ENCODE peak calls at places on chromosome 3, in nine cellular contexts. R is tibial artery; O is mammary epithelial cell; T is tibial nerve; J is CD4-positive, CD25-positive, alpha-beta regulatory T cell; L is neural progenitor cell; K is sigmoid colon; P is uterus; A is esophagus squamous epithelium. W is an unnamed sample.
A peak's percentile ranks its signal among the peaks of the same experiment; 100 is the strongest.

GRCh38 chr3:58041826-58042324 is 33.7 kb downstream of the FLNB start:
- DNase-seq in R (no peak), O (peak; percentile 55), T (no peak), J (no peak), L (peak; percentile 64), K (no peak), P (no peak), A (no peak), W (no peak)

GRCh38 chr3:122786067-122786466 is 7.6 kb downstream of the HSPBAP1 start:
- DNase-seq in R (no peak), O (peak; percentile 66), T (no peak), J (no peak), L (no peak), K (no peak), P (no peak), A (no peak), W (no peak)

GRCh38 chr3:115999598-115999997 is 376.3 kb downstream of the GAP43 start:
- DNase-seq in R (no peak), O (no peak), T (no peak), J (no peak), L (peak; percentile 32), K (no peak), P (no peak), A (no peak), W (no peak)

GRCh38 chr3:17204049-17204650 is 319.4 kb downstream of the PLCL2 start:
- DNase-seq in R (no peak), O (no peak), T (no peak), J (no peak), L (no peak), K (no peak), P (no peak), A (no peak), W (no peak)

GRCh38 chr3:81638480-81638879 is 123.0 kb downstream of the GBE1 start:
- DNase-seq in R (no peak), O (no peak), T (no peak), J (no peak), L (no peak), K (no peak), P (no peak), A (no peak), W (no peak)

GRCh38 chr3:126014252-126014651 is 45.3 kb downstream of the ROPN1B start:
- DNase-seq in R (no peak), O (peak; percentile 41), T (no peak), J (no peak), L (no peak), K (peak; percentile 42), P (peak; percentile 33), A (no peak), W (no peak)

GRCh38 chr3:112376996-112377395 is 44.0 kb downstream of the CD200 start:
- DNase-seq in R (no peak), O (peak; percentile 57), T (no peak), J (no peak), L (no peak), K (no peak), P (no peak), A (no peak), W (no peak)

GRCh38 chr3:163890661-163891060 is 1187.6 kb downstream of the SI start:
- DNase-seq in R (no peak), O (no peak), T (no peak), J (no peak), L (peak; percentile 21), K (no peak), P (no peak), A (no peak), W (no peak)

GRCh38 chr3:54087581-54088410 is 34.6 kb upstream of the CACNA2D3 start:
- DNase-seq in R (no peak), O (no peak), T (no peak), J (no peak), L (peak; percentile 27), K (no peak), P (no peak), A (no peak), W (no peak)

GRCh38 chr3:65914032-65914739 is 124.5 kb downstream of the MAGI1 start:
- DNase-seq in R (no peak), O (no peak), T (no peak), J (no peak), L (peak; percentile 54), K (no peak), P (no peak), A (no peak), W (no peak)

GRCh38 chr3:108125550-108126071 is 34.8 kb upstream of the CD47 start:
- DNase-seq in R (no peak), O (no peak), T (no peak), J (peak; percentile 81), L (peak; percentile 5), K (no peak), P (no peak), A (peak; percentile 11), W (no peak)

DNA sequence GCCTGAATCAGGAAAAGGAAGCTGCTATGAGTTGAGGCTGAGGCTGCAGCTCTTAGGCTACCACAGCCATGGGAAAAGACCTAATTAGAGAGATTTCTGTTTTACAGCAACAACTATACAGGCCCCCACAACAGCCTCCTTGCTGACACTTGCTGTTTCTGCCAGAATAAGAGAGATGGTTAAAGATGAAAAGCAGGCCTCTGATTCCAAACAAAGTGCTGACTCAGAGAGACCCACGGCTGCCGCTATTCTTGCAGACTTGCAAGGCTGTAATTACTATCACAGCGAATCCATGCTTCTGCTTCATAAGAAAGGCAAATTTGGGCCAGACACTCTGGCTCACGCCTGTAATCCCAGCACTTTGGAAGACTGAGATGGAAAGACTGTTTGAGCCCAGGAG is 41.8 kb downstream of the MCF2L2 start:
- DNase-seq in R (no peak), O (no peak), T (no peak), J (no peak), L (no peak), K (no peak), P (no peak), A (no peak), W (no peak)
- H3K27ac ChIP-seq in R (no peak overlapping the region), O (no peak overlapping the region), T (no peak overlapping the region), J (no peak overlapping the region), L (no peak overlapping the region), K (no peak overlapping the region), P (no peak overlapping the region), A (no peak overlapping the region), W (peak overlapping the region; percentile 62)

DNA sequence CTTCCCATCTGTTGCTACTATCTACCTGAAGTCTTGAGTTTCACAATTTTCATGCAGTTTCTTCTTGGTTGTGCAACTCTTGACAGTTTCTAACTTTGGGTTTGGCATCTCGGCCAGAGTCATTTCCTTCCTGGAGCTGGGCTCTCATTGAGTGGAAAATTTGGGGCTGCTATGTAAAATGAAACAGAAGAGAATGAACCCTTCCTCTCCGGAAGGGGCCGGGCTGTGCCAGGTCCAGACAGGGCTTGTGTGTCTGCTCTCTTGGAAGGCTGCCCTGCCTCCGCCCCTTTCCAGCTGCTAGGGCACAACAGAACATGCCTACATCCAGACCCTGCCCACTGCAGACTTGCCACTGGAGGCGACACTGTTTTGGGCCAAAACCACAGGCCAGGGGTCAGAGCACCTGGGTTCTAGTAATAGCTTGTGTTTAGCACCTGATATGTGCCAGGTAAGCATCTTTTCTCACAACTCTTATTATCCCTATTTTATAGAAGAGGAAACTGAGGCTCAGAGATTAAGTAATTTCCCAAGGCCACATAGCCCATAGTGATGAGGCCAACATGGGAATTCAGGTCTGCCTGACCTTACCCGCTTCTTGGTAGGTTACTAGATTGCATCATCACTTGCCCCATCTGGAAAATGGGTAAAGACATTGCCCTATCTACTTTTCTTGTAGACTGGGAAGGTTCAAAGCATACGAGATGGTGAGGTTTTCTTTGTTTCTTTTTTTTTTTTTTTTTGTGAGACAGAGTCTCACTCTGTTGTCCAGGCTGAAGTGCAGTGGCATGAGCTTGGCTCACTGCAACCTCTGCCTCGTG is 25.0 kb downstream of the IRAK2 start:
- DNase-seq in R (peak; percentile 97), O (peak; percentile 98), T (peak; percentile 78), J (no peak), L (no peak), K (peak; percentile 95), P (peak; percentile 66), A (peak; percentile 38), W (peak; percentile 89)
- H3K27ac ChIP-seq in R (peak overlapping the region; percentile 87), O (peak overlapping the region; percentile 98), T (peak overlapping the region; percentile 25), J (no peak overlapping the region), L (no peak overlapping the region), K (peak overlapping the region; percentile 86), P (peak overlapping the region; percentile 83), A (peak overlapping the region; percentile 91), W (peak overlapping the region; percentile 99)

GRCh38 chr3:12659316-12660015 is 4.5 kb downstream of the RAF1 start:
- DNase-seq in R (no peak), O (no peak), T (no peak), J (no peak), L (no peak), K (no peak), P (no peak), A (no peak), W (no peak)
- H3K27ac ChIP-seq in R (peak overlapping the region; percentile 99), O (peak overlapping the region; percentile 19), T (no peak overlapping the region), J (no peak overlapping the region), L (no peak overlapping the region), K (peak overlapping the region; percentile 4), P (peak overlapping the region; percentile 25), A (peak overlapping the region; percentile 99), W (no peak overlapping the region)

DNA sequence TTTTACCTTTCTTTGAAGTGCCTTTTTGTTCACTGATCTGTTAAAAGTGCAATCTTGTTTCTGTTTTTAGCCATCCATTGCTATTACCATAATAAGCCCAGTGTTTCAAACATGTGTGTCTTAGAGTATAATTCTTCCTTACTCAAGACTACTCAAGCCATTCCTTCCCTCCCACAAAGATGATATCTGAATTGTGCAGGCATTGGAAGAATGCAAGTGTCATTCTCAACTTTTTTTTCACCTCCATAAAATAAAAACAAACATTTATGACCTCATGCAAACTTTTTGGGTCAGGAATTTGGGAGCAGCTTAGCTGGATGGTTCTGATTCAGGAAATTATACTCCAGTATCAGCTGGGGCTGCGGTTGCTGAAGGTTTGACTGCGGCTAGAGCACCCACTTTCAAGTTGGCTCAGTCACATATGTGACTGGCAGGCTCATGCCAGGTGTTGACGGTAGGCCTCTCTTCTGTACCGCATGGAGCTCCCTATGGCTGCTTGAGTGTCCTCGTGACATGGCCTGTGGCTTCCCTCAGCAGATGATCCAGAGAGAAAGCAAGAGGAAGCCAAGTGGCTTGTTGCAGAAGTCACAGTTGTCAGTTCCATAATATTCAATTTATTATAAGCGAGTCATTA is 490.8 kb downstream of the CNTN4 start:
- DNase-seq in R (no peak), O (no peak), T (no peak), J (no peak), L (no peak), K (no peak), P (no peak), A (no peak), W (no peak)
- H3K27ac ChIP-seq in R (no peak overlapping the region), O (no peak overlapping the region), T (no peak overlapping the region), J (no peak overlapping the region), L (no peak overlapping the region), K (no peak overlapping the region), P (no peak overlapping the region), A (no peak overlapping the region), W (no peak overlapping the region)

DNA sequence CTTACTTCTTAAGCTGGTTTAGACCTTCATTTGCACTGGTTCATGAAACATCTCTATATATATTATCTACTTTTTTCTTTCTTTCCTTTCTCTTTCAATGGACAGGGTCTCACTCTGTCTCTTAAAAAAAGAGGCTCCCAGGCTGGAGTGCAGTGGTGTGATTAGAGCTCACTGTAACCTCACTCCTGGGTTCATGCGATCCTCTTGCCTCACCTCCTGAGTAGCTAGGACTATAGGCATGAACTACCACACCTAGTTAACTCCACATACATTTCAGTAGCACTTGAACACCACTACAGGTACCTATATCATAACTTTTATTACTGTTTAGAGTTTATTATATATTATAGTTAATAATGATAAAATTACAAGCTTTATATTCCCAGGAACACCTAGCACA is 117.1 kb upstream of the UBP1 start:
- DNase-seq in R (no peak), O (no peak), T (no peak), J (no peak), L (no peak), K (no peak), P (no peak), A (no peak), W (no peak)
- H3K27ac ChIP-seq in R (no peak overlapping the region), O (no peak overlapping the region), T (no peak overlapping the region), J (no peak overlapping the region), L (no peak overlapping the region), K (no peak overlapping the region), P (no peak overlapping the region), A (no peak overlapping the region), W (no peak overlapping the region)